ENCODE peak calls at places on chromosomes 7 and 10, in eight cellular contexts. One of them, this sample, is unnamed.
A peak's percentile ranks its signal among the peaks of the same experiment; 100 is the strongest.

GRCh38 chr10:101644002-101644401 is 51.0 kb downstream of the FBXW4 start:
- DNase-seq in tibial artery: no peak
- DNase-seq in omental fat pad: no peak
- DNase-seq in heart right ventricle: no peak
- DNase-seq in colonic mucosa: no peak
- DNase-seq in brain microvascular endothelial cell: no peak
- DNase-seq in astrocyte: no peak
- DNase-seq in H9: peak; percentile 82
- DNase-seq in this sample: no peak

GRCh38 chr10:93074137-93074596 is 474 bp downstream of the CYP26A1 start:
- DNase-seq in tibial artery: no peak
- DNase-seq in omental fat pad: no peak
- DNase-seq in heart right ventricle: no peak
- DNase-seq in colonic mucosa: no peak
- DNase-seq in brain microvascular endothelial cell: no peak
- DNase-seq in astrocyte: no peak
- DNase-seq in H9: peak; percentile 68
- DNase-seq in this sample: no peak

GRCh38 chr10:13334556-13334955 is 13.5 kb downstream of the SEPHS1 start:
- DNase-seq in tibial artery: no peak
- DNase-seq in omental fat pad: no peak
- DNase-seq in heart right ventricle: no peak
- DNase-seq in colonic mucosa: no peak
- DNase-seq in brain microvascular endothelial cell: no peak
- DNase-seq in astrocyte: no peak
- DNase-seq in H9: no peak
- DNase-seq in this sample: no peak

GRCh38 chr7:151425670-151426075 is 14.3 kb downstream of the CRYGN start:
- DNase-seq in tibial artery: no peak
- DNase-seq in omental fat pad: no peak
- DNase-seq in heart right ventricle: no peak
- DNase-seq in colonic mucosa: no peak
- DNase-seq in brain microvascular endothelial cell: peak; percentile 60
- DNase-seq in astrocyte: peak; percentile 78
- DNase-seq in H9: no peak
- DNase-seq in this sample: no peak

GRCh38 chr7:14748461-14748860 is 154.1 kb downstream of the DGKB start:
- DNase-seq in tibial artery: no peak
- DNase-seq in omental fat pad: no peak
- DNase-seq in heart right ventricle: no peak
- DNase-seq in colonic mucosa: no peak
- DNase-seq in brain microvascular endothelial cell: peak; percentile 81
- DNase-seq in astrocyte: peak; percentile 90
- DNase-seq in H9: no peak
- DNase-seq in this sample: no peak

GRCh38 chr10:19785366-19785765 is 30.9 kb upstream of the PLXDC2 start:
- DNase-seq in tibial artery: no peak
- DNase-seq in omental fat pad: no peak
- DNase-seq in heart right ventricle: no peak
- DNase-seq in colonic mucosa: no peak
- DNase-seq in brain microvascular endothelial cell: no peak
- DNase-seq in astrocyte: no peak
- DNase-seq in H9: no peak
- DNase-seq in this sample: no peak

GRCh38 chr7:105759670-105760548 is 116.5 kb downstream of the ATXN7L1 start:
- DNase-seq in tibial artery: peak; percentile 31
- DNase-seq in omental fat pad: no peak
- DNase-seq in heart right ventricle: peak; percentile 36
- DNase-seq in colonic mucosa: peak; percentile 63
- DNase-seq in brain microvascular endothelial cell: peak; percentile 67
- DNase-seq in astrocyte: peak; percentile 32
- DNase-seq in H9: no peak
- DNase-seq in this sample: no peak

GRCh38 chr10:63711866-63712716 is 190.9 kb downstream of the REEP3 start:
- DNase-seq in tibial artery: peak; percentile 94
- DNase-seq in omental fat pad: peak; percentile 68
- DNase-seq in heart right ventricle: peak; percentile 94
- DNase-seq in colonic mucosa: peak; percentile 97
- DNase-seq in brain microvascular endothelial cell: peak; percentile 92
- DNase-seq in astrocyte: peak; percentile 93
- DNase-seq in H9: no peak
- DNase-seq in this sample: no peak

GRCh38 chr10:24915304-24915703 is 37.1 kb downstream of the PRTFDC1 start:
- DNase-seq in tibial artery: no peak
- DNase-seq in omental fat pad: no peak
- DNase-seq in heart right ventricle: no peak
- DNase-seq in colonic mucosa: no peak
- DNase-seq in brain microvascular endothelial cell: no peak
- DNase-seq in astrocyte: no peak
- DNase-seq in H9: no peak
- DNase-seq in this sample: no peak

GRCh38 chr10:65358565-65358964 is 1567.3 kb upstream of the LRRTM3 start:
- DNase-seq in tibial artery: no peak
- DNase-seq in omental fat pad: no peak
- DNase-seq in heart right ventricle: no peak
- DNase-seq in colonic mucosa: no peak
- DNase-seq in brain microvascular endothelial cell: peak; percentile 46
- DNase-seq in astrocyte: no peak
- DNase-seq in H9: peak; percentile 46
- DNase-seq in this sample: no peak

GRCh38 chr10:25130911-25131310 is 43.9 kb upstream of the GPR158 start:
- DNase-seq in tibial artery: no peak
- DNase-seq in omental fat pad: no peak
- DNase-seq in heart right ventricle: no peak
- DNase-seq in colonic mucosa: no peak
- DNase-seq in brain microvascular endothelial cell: no peak
- DNase-seq in astrocyte: peak; percentile 90
- DNase-seq in H9: no peak
- DNase-seq in this sample: no peak

GRCh38 chr7:65951837-65952578 is 30.0 kb downstream of the GUSB start:
- DNase-seq in tibial artery: no peak
- DNase-seq in omental fat pad: no peak
- DNase-seq in heart right ventricle: no peak
- DNase-seq in colonic mucosa: peak; percentile 12
- DNase-seq in brain microvascular endothelial cell: no peak
- DNase-seq in astrocyte: no peak
- DNase-seq in H9: no peak
- DNase-seq in this sample: no peak

GRCh38 chr10:25820496-25821415 is 113.3 kb upstream of the MYO3A start:
- DNase-seq in tibial artery: no peak
- DNase-seq in omental fat pad: no peak
- DNase-seq in heart right ventricle: no peak
- DNase-seq in colonic mucosa: no peak
- DNase-seq in brain microvascular endothelial cell: no peak
- DNase-seq in astrocyte: peak; percentile 14
- DNase-seq in H9: no peak
- DNase-seq in this sample: no peak

GRCh38 chr7:159027091-159027802 is 117.4 kb downstream of the VIPR2 start:
- DNase-seq in tibial artery: no peak
- DNase-seq in omental fat pad: no peak
- DNase-seq in heart right ventricle: no peak
- DNase-seq in colonic mucosa: peak; percentile 18
- DNase-seq in brain microvascular endothelial cell: no peak
- DNase-seq in astrocyte: no peak
- DNase-seq in H9: peak; percentile 20
- DNase-seq in this sample: no peak

GRCh38 chr10:70920519-70920918 is 32.2 kb upstream of the PCBD1 start:
- DNase-seq in tibial artery: no peak
- DNase-seq in omental fat pad: no peak
- DNase-seq in heart right ventricle: no peak
- DNase-seq in colonic mucosa: peak; percentile 70
- DNase-seq in brain microvascular endothelial cell: no peak
- DNase-seq in astrocyte: no peak
- DNase-seq in H9: no peak
- DNase-seq in this sample: no peak

GRCh38 chr7:113710310-113711106 is 208.3 kb downstream of the PPP1R3A start:
- DNase-seq in tibial artery: no peak
- DNase-seq in omental fat pad: no peak
- DNase-seq in heart right ventricle: peak; percentile 44
- DNase-seq in colonic mucosa: peak; percentile 57
- DNase-seq in brain microvascular endothelial cell: peak; percentile 84
- DNase-seq in astrocyte: peak; percentile 79
- DNase-seq in H9: peak; percentile 54
- DNase-seq in this sample: no peak

GRCh38 chr10:43890124-43890523 is 241.4 kb upstream of the ZNF32 start:
- DNase-seq in tibial artery: no peak
- DNase-seq in omental fat pad: no peak
- DNase-seq in heart right ventricle: no peak
- DNase-seq in colonic mucosa: no peak
- DNase-seq in brain microvascular endothelial cell: peak; percentile 40
- DNase-seq in astrocyte: peak; percentile 89
- DNase-seq in H9: no peak
- DNase-seq in this sample: no peak

GRCh38 chr7:14235056-14235455 is 245.6 kb upstream of the ETV1 start:
- DNase-seq in tibial artery: no peak
- DNase-seq in omental fat pad: no peak
- DNase-seq in heart right ventricle: no peak
- DNase-seq in colonic mucosa: no peak
- DNase-seq in brain microvascular endothelial cell: no peak
- DNase-seq in astrocyte: no peak
- DNase-seq in H9: no peak
- DNase-seq in this sample: no peak

GRCh38 chr10:93992400-93993030 is 1.2 kb upstream of the PLCE1 start:
- DNase-seq in tibial artery: no peak
- DNase-seq in omental fat pad: no peak
- DNase-seq in heart right ventricle: no peak
- DNase-seq in colonic mucosa: no peak
- DNase-seq in brain microvascular endothelial cell: no peak
- DNase-seq in astrocyte: no peak
- DNase-seq in H9: no peak
- DNase-seq in this sample: no peak

GRCh38 chr7:147096629-147097028 is 980.0 kb downstream of the CNTNAP2 start:
- DNase-seq in tibial artery: no peak
- DNase-seq in omental fat pad: no peak
- DNase-seq in heart right ventricle: no peak
- DNase-seq in colonic mucosa: no peak
- DNase-seq in brain microvascular endothelial cell: no peak
- DNase-seq in astrocyte: no peak
- DNase-seq in H9: no peak
- DNase-seq in this sample: no peak

GRCh38 chr10:75234683-75235374 is 928 bp downstream of the COMTD1 start:
- DNase-seq in tibial artery: no peak
- DNase-seq in omental fat pad: no peak
- DNase-seq in heart right ventricle: no peak
- DNase-seq in colonic mucosa: no peak
- DNase-seq in brain microvascular endothelial cell: no peak
- DNase-seq in astrocyte: no peak
- DNase-seq in H9: peak; percentile 73
- DNase-seq in this sample: no peak

GRCh38 chr10:11058014-11058413 is 40.3 kb downstream of the CELF2 start:
- DNase-seq in tibial artery: no peak
- DNase-seq in omental fat pad: no peak
- DNase-seq in heart right ventricle: no peak
- DNase-seq in colonic mucosa: no peak
- DNase-seq in brain microvascular endothelial cell: no peak
- DNase-seq in astrocyte: no peak
- DNase-seq in H9: no peak
- DNase-seq in this sample: no peak
- TF ChIP-seq CTCF in tibial artery: no peak
- TF ChIP-seq CTCF in omental fat pad: no peak
- TF ChIP-seq CTCF in heart right ventricle: no peak
- TF ChIP-seq CTCF in colonic mucosa: no peak
- TF ChIP-seq CTCF in brain microvascular endothelial cell: no peak
- TF ChIP-seq CTCF in astrocyte: no peak
- TF ChIP-seq CTCF in H9: no peak
- TF ChIP-seq CTCF in this sample: no peak

DNA sequence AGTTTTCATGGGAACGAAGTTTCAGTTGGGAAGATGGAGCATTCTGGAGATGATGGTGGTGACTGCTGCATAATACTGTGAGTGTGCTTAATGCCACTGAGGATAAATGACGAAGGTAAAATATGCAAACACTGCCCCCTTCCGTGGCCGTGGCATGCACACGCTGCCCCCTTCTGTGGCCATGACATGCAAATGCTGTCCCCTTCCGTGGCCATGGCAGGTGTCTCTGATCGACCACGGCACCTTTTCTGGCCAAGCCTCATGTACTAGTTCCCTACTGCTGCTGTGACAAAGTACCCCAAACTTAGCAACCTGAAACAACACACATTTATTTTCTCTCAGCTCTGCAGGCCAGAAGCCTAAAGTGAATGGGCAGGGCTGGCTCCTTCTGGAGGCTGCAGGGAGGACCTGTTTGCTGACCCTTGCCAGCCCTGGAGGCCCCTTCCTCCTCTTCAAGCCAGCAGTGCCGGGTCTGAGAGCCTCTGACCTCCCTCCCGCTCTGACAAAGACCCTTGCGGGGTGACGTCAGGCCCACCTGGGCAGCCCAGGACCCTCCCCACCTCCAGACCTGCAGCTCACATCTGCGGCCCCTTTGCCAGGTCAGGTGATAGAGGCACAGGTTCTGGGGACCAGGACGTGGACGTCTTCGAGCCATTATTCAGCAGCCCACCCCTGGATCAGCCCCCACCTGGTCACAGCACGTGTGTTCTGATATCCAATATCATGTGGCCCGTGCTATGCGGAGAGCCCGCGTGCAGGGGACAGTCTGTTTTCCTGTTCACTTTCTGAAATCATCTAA is 82.0 kb downstream of the MICALL2 start:
- DNase-seq in tibial artery: no peak
- DNase-seq in omental fat pad: no peak
- DNase-seq in heart right ventricle: no peak
- DNase-seq in colonic mucosa: no peak
- DNase-seq in brain microvascular endothelial cell: no peak
- DNase-seq in astrocyte: no peak
- DNase-seq in H9: no peak
- DNase-seq in this sample: no peak
- TF ChIP-seq CTCF in tibial artery: no peak
- TF ChIP-seq CTCF in omental fat pad: no peak
- TF ChIP-seq CTCF in heart right ventricle: no peak
- TF ChIP-seq CTCF in colonic mucosa: no peak
- TF ChIP-seq CTCF in brain microvascular endothelial cell: no peak
- TF ChIP-seq CTCF in astrocyte: no peak
- TF ChIP-seq CTCF in H9: no peak
- TF ChIP-seq CTCF in this sample: no peak

DNA sequence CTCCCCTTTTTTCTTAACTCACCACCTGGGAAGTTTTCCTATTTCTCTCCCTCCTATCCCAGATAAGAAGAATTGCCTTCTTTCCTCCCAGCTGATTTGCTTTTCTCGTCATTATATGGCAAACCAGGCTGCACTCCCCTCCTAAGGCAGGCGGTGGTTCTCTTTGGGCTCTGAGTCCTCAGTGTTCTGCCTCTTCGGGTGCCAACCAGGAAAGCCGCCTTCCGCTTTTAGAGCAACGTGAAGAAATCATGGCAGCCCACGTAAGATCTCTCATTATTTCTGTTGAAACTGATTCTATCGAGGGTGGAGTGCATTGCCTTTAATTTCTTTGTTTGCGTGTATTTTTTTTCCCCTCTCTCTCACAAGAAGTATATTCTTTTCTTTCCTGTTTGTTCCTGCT is 141.9 kb downstream of the CUX1 start:
- DNase-seq in tibial artery: no peak
- DNase-seq in omental fat pad: no peak
- DNase-seq in heart right ventricle: no peak
- DNase-seq in colonic mucosa: no peak
- DNase-seq in brain microvascular endothelial cell: no peak
- DNase-seq in astrocyte: no peak
- DNase-seq in H9: no peak
- DNase-seq in this sample: no peak
- TF ChIP-seq CTCF in tibial artery: no peak
- TF ChIP-seq CTCF in omental fat pad: no peak
- TF ChIP-seq CTCF in heart right ventricle: no peak
- TF ChIP-seq CTCF in colonic mucosa: no peak
- TF ChIP-seq CTCF in brain microvascular endothelial cell: no peak
- TF ChIP-seq CTCF in astrocyte: no peak
- TF ChIP-seq CTCF in H9: no peak
- TF ChIP-seq CTCF in this sample: no peak

GRCh38 chr7:51601461-51601860 is 284.9 kb upstream of the COBL start:
- DNase-seq in tibial artery: no peak
- DNase-seq in omental fat pad: no peak
- DNase-seq in heart right ventricle: no peak
- DNase-seq in colonic mucosa: no peak
- DNase-seq in brain microvascular endothelial cell: no peak
- DNase-seq in astrocyte: no peak
- DNase-seq in H9: no peak
- DNase-seq in this sample: no peak
- TF ChIP-seq CTCF in tibial artery: no peak
- TF ChIP-seq CTCF in omental fat pad: no peak
- TF ChIP-seq CTCF in heart right ventricle: no peak
- TF ChIP-seq CTCF in colonic mucosa: no peak
- TF ChIP-seq CTCF in brain microvascular endothelial cell: no peak
- TF ChIP-seq CTCF in astrocyte: no peak
- TF ChIP-seq CTCF in H9: no peak
- TF ChIP-seq CTCF in this sample: no peak

This sample was measured in natural killer cell.